ENCODE peak calls at places on chromosomes 16 and 17, in five cellular contexts. V is mesenchymal stem cell, X is H9, I is neuronal stem cell, T is H1. C is an unnamed sample.

GRCh38 chr16:30941600-30942420 is 7.1 kb upstream of the ORAI3 start:
- DNase-seq in V (peak; percentile 79), I (peak; percentile 56), X (peak; percentile 90), T (peak; percentile 87), C (peak; percentile 48)

GRCh38 chr17:39667262-39668140 is 752 bp upstream of the PNMT start:
- DNase-seq in I (no peak), T (peak; percentile 74), X (no peak), V (no peak), C (no peak)

GRCh38 chr17:17468217-17469010 is 8.4 kb upstream of the MED9 start:
- DNase-seq in X (no peak), V (no peak), I (no peak), T (no peak), C (no peak)

GRCh38 chr16:57304169-57305061 is 19.9 kb upstream of the PLLP start:
- DNase-seq in T (no peak), V (peak; percentile 86), X (no peak), I (no peak), C (peak; percentile 87)

GRCh38 chr17:17672453-17673368 is 8.5 kb upstream of the RAI1 start:
- DNase-seq in X (no peak), V (no peak), I (no peak), T (no peak), C (no peak)

GRCh38 chr16:18809165-18809564 is 7.8 kb upstream of the ARL6IP1 start:
- DNase-seq in X (no peak), I (no peak), V (no peak), T (no peak), C (no peak)

GRCh38 chr16:65547799-65548446 is 426.1 kb upstream of the CDH11 start:
- DNase-seq in V (peak; percentile 81), X (no peak), I (peak; percentile 9), T (no peak), C (no peak)

GRCh38 chr17:63652106-63652505 is 29.9 kb downstream of the MAP3K3 start:
- DNase-seq in X (no peak), T (no peak), I (no peak), V (peak; percentile 23), C (no peak)

GRCh38 chr16:15970743-15971434 is 21.5 kb downstream of the ABCC1 start:
- DNase-seq in I (no peak), T (peak; percentile 71), V (peak; percentile 62), X (peak; percentile 97), C (no peak)

GRCh38 chr17:78650093-78650715 is 73.0 kb upstream of the DNAH17 start:
- DNase-seq in T (no peak), I (no peak), X (no peak), V (no peak), C (no peak)

GRCh38 chr16:59887856-59888255 is 1153.7 kb upstream of the GOT2 start:
- DNase-seq in I (no peak), V (no peak), X (no peak), T (no peak), C (no peak)

GRCh38 chr17:14209215-14209614 is 27.4 kb downstream of the CDRT15 start:
- DNase-seq in T (no peak), X (no peak), I (no peak), V (no peak), C (no peak)

GRCh38 chr16:49377196-49377755 is 3.7 kb downstream of the C16orf78 start:
- DNase-seq in I (no peak), T (peak; percentile 43), X (no peak), V (no peak), C (no peak)

GRCh38 chr16:24572069-24572468 is 32.7 kb downstream of the RBBP6 start:
- DNase-seq in V (no peak), X (no peak), I (no peak), T (no peak), C (no peak)

GRCh38 chr16:25155553-25156460 is 44.3 kb downstream of the LCMT1 start:
- DNase-seq in I (no peak), V (peak; percentile 28), X (no peak), T (no peak), C (no peak)

GRCh38 chr16:73503093-73503492 is 455.2 kb upstream of the ZFHX3 start:
- DNase-seq in X (no peak), I (no peak), T (no peak), V (no peak), C (no peak)

GRCh38 chr17:29133146-29133713 is 47.0 kb downstream of the MYO18A start:
- DNase-seq in I (no peak), X (peak; percentile 73), V (peak; percentile 91), T (no peak), C (no peak)

GRCh38 chr16:55930036-55930435 is 54.9 kb upstream of the CES5A start:
- DNase-seq in T (no peak), V (no peak), I (no peak), X (no peak), C (no peak)

GRCh38 chr17:31564883-31565297 is 173.4 kb downstream of the RAB11FIP4 start:
- DNase-seq in I (no peak), V (peak; percentile 62), X (peak; percentile 71), T (no peak), C (no peak)

GRCh38 chr16:48501516-48502377 is 108.2 kb downstream of the N4BP1 start:
- DNase-seq in V (no peak), I (no peak), X (no peak), T (no peak), C (no peak)

GRCh38 chr16:3884398-3884797 is 3.9 kb upstream of the CREBBP start:
- DNase-seq in V (no peak), X (no peak), I (no peak), T (no peak), C (no peak)

GRCh38 chr17:78327880-78328279 is 32.0 kb downstream of the SOCS3 start:
- DNase-seq in V (no peak), X (no peak), T (no peak), I (no peak), C (no peak)

GRCh38 chr17:828761-829160 is 46.6 kb downstream of the MRM3 start:
- DNase-seq in I (no peak), V (peak; percentile 29), X (no peak), T (no peak), C (no peak)

GRCh38 chr17:77802811-77803220 is 155.7 kb upstream of the TNRC6C start:
- DNase-seq in I (peak; percentile 66), X (peak; percentile 72), V (peak; percentile 37), T (peak; percentile 63), C (no peak)

GRCh38 chr17:17675925-17676534 is 5.2 kb upstream of the RAI1 start:
- DNase-seq in V (peak; percentile 59), T (no peak), I (no peak), X (peak; percentile 64), C (no peak)

GRCh38 chr17:10631048-10631700 is 25.9 kb downstream of the MYH3 start:
- DNase-seq in X (peak; percentile 71), V (peak; percentile 37), T (peak; percentile 85), I (no peak), C (no peak)

GRCh38 chr17:40499551-40500189 is 1.8 kb downstream of the TNS4 start:
- DNase-seq in T (peak; percentile 89), V (peak; percentile 79), I (no peak), X (peak; percentile 93), C (peak; percentile 51)

GRCh38 chr16:15618392-15618791 is 24.6 kb downstream of the MARF1 start:
- DNase-seq in V (no peak), X (no peak), I (no peak), T (no peak), C (no peak)

GRCh38 chr16:71626858-71627213 is 852 bp downstream of the MARVELD3 start:
- DNase-seq in T (peak; percentile 86), X (peak; percentile 76), I (no peak), V (no peak), C (no peak)

GRCh38 chr16:50847166-50847565 is 105.3 kb downstream of the CYLD start:
- DNase-seq in I (no peak), T (no peak), X (no peak), V (no peak), C (no peak)

GRCh38 chr17:64323774-64324173 is 60.7 kb upstream of the TEX2 start:
- DNase-seq in T (no peak), V (no peak), I (no peak), X (no peak), C (no peak)

GRCh38 chr17:82613283-82614094 is 34.8 kb downstream of the WDR45B start:
- DNase-seq in T (no peak), I (no peak), V (no peak), X (peak; percentile 77), C (peak; percentile 34)

GRCh38 chr16:52068447-52069074 is 478.4 kb downstream of the TOX3 start:
- DNase-seq in T (peak; percentile 53), V (peak; percentile 9), I (peak; percentile 45), X (peak; percentile 53), C (no peak)

GRCh38 chr17:49191407-49191916 is 18.9 kb downstream of the GNGT2 start:
- DNase-seq in V (no peak), X (no peak), T (no peak), I (no peak), C (no peak)

GRCh38 chr16:80602894-80603293 is 62.1 kb downstream of the DYNLRB2 start:
- DNase-seq in I (no peak), V (no peak), T (no peak), X (no peak), C (no peak)

GRCh38 chr16:57045694-57046381 is 46.5 kb upstream of the CPNE2 start:
- DNase-seq in X (peak; percentile 80), V (peak; percentile 72), I (peak; percentile 39), T (peak; percentile 84), C (peak; percentile 55)

GRCh38 chr17:35244345-35245195 is 1.7 kb downstream of the SLFN5 start:
- DNase-seq in I (no peak), X (peak; percentile 39), T (peak; percentile 47), V (peak; percentile 73), C (peak; percentile 88)

GRCh38 chr16:47160422-47160821 is 16.7 kb upstream of the NETO2 start:
- DNase-seq in V (no peak), X (no peak), I (no peak), T (no peak), C (no peak)
- H2BK12ac ChIP-seq in V (no peak overlapping the region), X (no peak overlapping the region), I (no peak overlapping the region), T (no peak overlapping the region), C (no peak overlapping the region)

GRCh38 chr17:62617894-62618472 is 9.5 kb upstream of the MRC2 start:
- DNase-seq in V (no peak), I (no peak), T (no peak), X (no peak), C (no peak)
- H4K8ac ChIP-seq in V (no peak overlapping the region), I (no peak overlapping the region), T (no peak overlapping the region), X (no peak overlapping the region), C (no peak overlapping the region)

GRCh38 chr17:2137342-2138098 is 82.6 kb downstream of the HIC1 start:
- DNase-seq in V (peak; percentile 95), T (peak; percentile 53), I (peak; percentile 64), X (peak; percentile 93), C (peak; percentile 84)
- H3K23ac ChIP-seq in V (no peak overlapping the region), T (no peak overlapping the region), I (no peak overlapping the region), X (no peak overlapping the region), C (no peak overlapping the region)

DNA sequence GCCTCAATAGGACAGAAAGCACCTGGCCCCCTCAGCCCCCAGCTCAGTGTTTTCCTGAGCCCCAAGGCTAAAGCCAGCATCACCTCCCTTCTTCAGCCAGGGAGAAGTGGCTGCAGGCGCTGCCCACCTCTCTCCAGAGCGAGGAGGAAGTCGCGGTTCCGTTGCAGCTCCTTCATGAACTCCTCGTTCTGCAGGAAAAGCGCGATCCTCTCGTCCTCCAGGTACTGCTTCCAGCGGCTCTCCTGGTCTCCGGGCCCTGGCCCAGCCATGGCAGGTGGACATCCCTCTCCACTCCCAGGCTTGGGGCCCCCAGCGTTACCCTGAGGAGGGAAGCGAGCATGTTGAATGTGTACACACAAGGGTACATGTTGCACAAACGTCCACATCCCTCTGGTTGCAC is 22.7 kb upstream of the MRPS23 start:
- DNase-seq in V (no peak), T (no peak), X (no peak), I (no peak), C (no peak)
- H2BK12ac ChIP-seq in V (no peak overlapping the region), T (peak overlapping the region; percentile 94), X (no peak overlapping the region), I (no peak overlapping the region), C (no peak overlapping the region)